ENCODE peak calls at places on chromosomes 16 and 17, in seven cellular contexts. J is A549, U is PC-3, V is AG04450, Q is neuronal stem cell, Z is tibial artery, F is vagina. R is an unnamed sample.
A peak's percentile ranks its signal among the peaks of the same experiment; 100 is the strongest.

GRCh38 chr16:8866884-8867482 is 1.8 kb downstream of the CARHSP1 start:
- DNase-seq in J (no peak), U (no peak), V (no peak), Q (no peak), Z (peak; percentile 32), F (no peak), R (peak; percentile 35)

GRCh38 chr17:39000021-39000601 is 32.9 kb upstream of the FBXO47 start:
- DNase-seq in J (no peak), U (no peak), V (no peak), Q (no peak), Z (no peak), F (no peak), R (no peak)

GRCh38 chr17:13320046-13320785 is 281.5 kb downstream of the HS3ST3A1 start:
- DNase-seq in J (no peak), U (no peak), V (no peak), Q (no peak), Z (no peak), F (no peak), R (no peak)

GRCh38 chr16:3884398-3884797 is 3.9 kb upstream of the CREBBP start:
- DNase-seq in J (no peak), U (no peak), V (no peak), Q (no peak), Z (no peak), F (no peak), R (no peak)

GRCh38 chr16:89159850-89160354 is 11.6 kb upstream of the CDH15 start:
- DNase-seq in J (no peak), U (no peak), V (no peak), Q (no peak), Z (no peak), F (no peak), R (no peak)

GRCh38 chr16:50183316-50183715 is 30.2 kb downstream of the TENT4B start:
- DNase-seq in J (no peak), U (no peak), V (no peak), Q (no peak), Z (no peak), F (no peak), R (no peak)

GRCh38 chr16:20385844-20386832 is 18.4 kb downstream of the PDILT start:
- DNase-seq in J (peak; percentile 45), U (peak; percentile 66), V (peak; percentile 6), Q (peak; percentile 64), Z (peak; percentile 28), F (no peak), R (peak; percentile 66)

GRCh38 chr16:23768581-23768980 is 13.8 kb downstream of the CHP2 start:
- DNase-seq in J (no peak), U (no peak), V (no peak), Q (no peak), Z (no peak), F (no peak), R (no peak)

GRCh38 chr16:79811541-79811940 is 211.0 kb upstream of the MAF start:
- DNase-seq in J (no peak), U (no peak), V (no peak), Q (no peak), Z (no peak), F (no peak), R (no peak)

GRCh38 chr17:10403589-10403988 is 18.2 kb downstream of the MYH8 start:
- DNase-seq in J (no peak), U (no peak), V (no peak), Q (no peak), Z (no peak), F (no peak), R (no peak)

GRCh38 chr16:11198817-11199216 is 57.2 kb downstream of the SOCS1 start:
- DNase-seq in J (peak; percentile 31), U (peak; percentile 80), V (no peak), Q (no peak), Z (no peak), F (no peak), R (no peak)

GRCh38 chr17:16328997-16329396 is 24.3 kb downstream of the CENPV start:
- DNase-seq in J (no peak), U (peak; percentile 34), V (no peak), Q (no peak), Z (no peak), F (no peak), R (no peak)

GRCh38 chr17:27817731-27818130 is 17.4 kb upstream of the NOS2 start:
- DNase-seq in J (no peak), U (peak; percentile 39), V (no peak), Q (no peak), Z (no peak), F (no peak), R (no peak)

GRCh38 chr17:11693284-11693683 is 95.0 kb downstream of the DNAH9 start:
- DNase-seq in J (no peak), U (no peak), V (no peak), Q (no peak), Z (no peak), F (no peak), R (no peak)

GRCh38 chr16:75550211-75550662 is 5.8 kb downstream of the TMEM231 start:
- DNase-seq in J (peak; percentile 61), U (peak; percentile 33), V (no peak), Q (no peak), Z (peak; percentile 50), F (no peak), R (no peak)

GRCh38 chr16:7772722-7773121 is 440.1 kb downstream of the RBFOX1 start:
- DNase-seq in J (no peak), U (no peak), V (no peak), Q (no peak), Z (no peak), F (no peak), R (no peak)

GRCh38 chr16:9148376-9149015 is 57.1 kb downstream of the HAPSTR1 start:
- DNase-seq in J (no peak), U (no peak), V (no peak), Q (no peak), Z (no peak), F (no peak), R (no peak)

GRCh38 chr16:23124315-23124714 is 24.9 kb downstream of the USP31 start:
- DNase-seq in J (peak; percentile 52), U (peak; percentile 68), V (no peak), Q (no peak), Z (no peak), F (no peak), R (peak; percentile 47)

GRCh38 chr16:27515874-27516353 is 33.8 kb downstream of the GTF3C1 start:
- DNase-seq in J (peak; percentile 48), U (peak; percentile 45), V (no peak), Q (peak; percentile 3), Z (no peak), F (no peak), R (no peak)

GRCh38 chr16:11796227-11797165 is 562 bp downstream of the ZC3H7A start:
- DNase-seq in J (peak; percentile 47), U (peak; percentile 11), V (no peak), Q (no peak), Z (peak; percentile 73), F (no peak), R (peak; percentile 64)

GRCh38 chr16:50190292-50190691 is 37.2 kb downstream of the TENT4B start:
- DNase-seq in J (no peak), U (no peak), V (no peak), Q (no peak), Z (no peak), F (no peak), R (no peak)

GRCh38 chr16:84842516-84843148 is 22.8 kb downstream of the CRISPLD2 start:
- DNase-seq in J (no peak), U (no peak), V (no peak), Q (no peak), Z (no peak), F (no peak), R (no peak)
- H3K27ac ChIP-seq in J (no peak overlapping the region), U (no peak overlapping the region), V (peak overlapping the region; percentile 31), Q (no peak overlapping the region), Z (no peak overlapping the region), F (peak overlapping the region; percentile 95), R (peak overlapping the region; percentile 45)

DNA sequence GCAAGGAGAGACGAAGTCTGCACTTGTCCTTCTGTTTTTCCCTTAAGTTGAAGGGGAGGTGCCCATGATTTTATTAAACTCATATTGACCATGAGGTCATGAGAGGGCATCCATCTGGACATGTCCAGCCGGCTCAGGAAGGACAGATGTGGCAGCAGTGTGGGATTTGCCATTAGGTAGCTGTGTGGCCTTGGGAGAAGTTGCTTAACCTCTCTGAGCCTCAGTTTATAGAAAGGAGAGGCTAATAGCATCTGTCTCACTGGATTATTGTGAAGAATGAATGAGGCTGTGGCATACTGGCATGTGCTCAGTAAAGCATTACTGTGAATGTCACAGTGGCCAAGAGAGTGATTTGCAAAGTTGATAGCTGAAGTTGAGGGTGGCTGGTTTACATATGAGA is 1.2 kb downstream of the TIMM22 start:
- DNase-seq in J (no peak), U (no peak), V (no peak), Q (no peak), Z (no peak), F (no peak), R (no peak)
- H3K4me3 ChIP-seq in J (peak overlapping the region; percentile 88), U (peak overlapping the region; percentile 100), V (peak overlapping the region; percentile 100), Q (peak overlapping the region; percentile 100), Z (no peak overlapping the region), F (peak overlapping the region; percentile 58), R (no peak overlapping the region)

DNA sequence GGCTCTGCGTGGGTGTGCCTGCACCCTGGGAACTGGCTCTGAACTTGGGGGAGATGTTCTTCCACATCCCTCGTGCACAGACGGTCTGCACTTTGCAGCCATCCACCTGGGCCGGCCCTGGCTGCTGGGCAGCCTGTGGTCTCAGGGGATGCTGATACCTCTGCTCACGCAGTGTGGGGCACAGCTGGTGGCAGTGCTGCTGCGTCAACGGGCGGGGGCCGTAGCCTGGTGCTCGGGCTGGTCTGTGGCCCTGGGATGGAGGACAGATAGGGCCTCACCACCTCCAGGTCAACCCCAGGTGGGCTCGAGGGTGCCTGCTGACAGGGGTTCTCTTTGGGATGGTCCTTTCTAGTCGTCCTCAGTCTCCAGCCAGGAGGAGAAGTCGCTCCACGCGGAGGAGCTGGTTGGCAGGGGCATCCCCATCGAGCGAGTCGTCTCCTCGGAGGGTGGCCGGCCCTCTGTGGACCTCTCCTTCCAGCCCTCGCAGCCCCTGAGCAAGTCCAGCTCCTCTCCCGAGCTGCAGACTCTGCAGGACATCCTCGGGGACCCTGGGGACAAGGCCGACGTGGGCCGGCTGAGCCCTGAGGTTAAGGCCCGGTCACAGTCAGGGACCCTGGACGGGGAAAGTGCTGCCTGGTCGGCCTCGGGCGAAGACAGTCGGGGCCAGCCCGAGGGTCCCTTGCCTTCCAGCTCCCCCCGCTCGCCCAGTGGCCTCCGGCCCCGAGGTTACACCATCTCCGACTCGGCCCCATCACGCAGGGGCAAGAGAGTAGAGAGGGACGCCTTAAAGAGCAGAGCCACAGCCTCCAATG is 36.3 kb downstream of the TSC2 start:
- DNase-seq in J (no peak), U (no peak), V (no peak), Q (no peak), Z (no peak), F (no peak), R (no peak)
- H3K27ac ChIP-seq in J (no peak overlapping the region), U (no peak overlapping the region), V (no peak overlapping the region), Q (no peak overlapping the region), Z (no peak overlapping the region), F (peak overlapping the region; percentile 47), R (no peak overlapping the region)

GRCh38 chr16:57489229-57489628 is 2.9 kb upstream of the DOK4 start:
- DNase-seq in J (no peak), U (no peak), V (no peak), Q (no peak), Z (no peak), F (no peak), R (no peak)

GRCh38 chr16:57484515-57485005 is 1.7 kb downstream of the DOK4 start:
- DNase-seq in J (no peak), U (no peak), V (no peak), Q (no peak), Z (no peak), F (no peak), R (no peak)

GRCh38 chr16:57485091-57485915 is 990 bp downstream of the DOK4 start:
- DNase-seq in J (no peak), U (no peak), V (no peak), Q (no peak), Z (no peak), F (no peak), R (no peak)

GRCh38 chr16:57485916-57486857 is at the start of gene DOK4:
- DNase-seq in J (peak; percentile 47), U (peak; percentile 65), V (no peak), Q (peak; percentile 63), Z (peak; percentile 74), F (no peak), R (peak; percentile 86)

GRCh38 chr16:57486858-57487834 is 853 bp upstream of the DOK4 start:
- DNase-seq in J (no peak), U (no peak), V (no peak), Q (no peak), Z (no peak), F (no peak), R (no peak)
- H3K4me3 ChIP-seq in J (no peak overlapping the region), U (peak overlapping the region; percentile 37), V (peak overlapping the region; percentile 53), Q (peak overlapping the region; percentile 42), Z (peak overlapping the region; percentile 90), F (peak overlapping the region; percentile 93), R (peak overlapping the region; percentile 70)

R was measured in uterus.